ENCODE peak calls at places on chromosomes 16 and 17, in six cellular contexts. G is endothelial cell of umbilical vein, Q is heart left ventricle, T is esophagus squamous epithelium, P is adrenal gland, Y is uterus. J is an unnamed sample. For H3K36me3, the result is how much of the 10 kb centered on the place peaks cover.

GRCh38 chr16:3643095-3643730 is 11.3 kb upstream of the DNASE1 start:
- DNase-seq in T (no peak), Y (no peak), Q (no peak), G (no peak), P (no peak), J (no peak)

GRCh38 chr16:89318871-89319627 is 101.5 kb downstream of the ZNF778 start:
- DNase-seq in Y (no peak), Q (peak), P (no peak), G (no peak), T (no peak), J (no peak)

GRCh38 chr16:49825006-49825405 is 30.9 kb downstream of the ZNF423 start:
- DNase-seq in T (no peak), Q (no peak), G (peak), Y (no peak), P (no peak), J (no peak)

GRCh38 chr16:74623214-74623842 is 16.4 kb upstream of the GLG1 start:
- DNase-seq in Q (no peak), T (no peak), G (peak), P (no peak), Y (no peak), J (no peak)

GRCh38 chr17:6924121-6924676 is 71.7 kb upstream of the ALOX12 start:
- DNase-seq in Y (no peak), G (no peak), P (no peak), T (no peak), Q (no peak), J (no peak)

GRCh38 chr17:73091770-73092517 is 544 bp downstream of the SLC39A11 start:
- DNase-seq in T (no peak), G (peak), P (peak), Q (no peak), Y (peak), J (peak)

GRCh38 chr16:27400751-27401620 is 988 bp upstream of the IL21R start:
- DNase-seq in P (no peak), G (no peak), T (no peak), Y (no peak), Q (no peak), J (no peak)

GRCh38 chr17:58001461-58002124 is 5.5 kb downstream of the SRSF1 start:
- DNase-seq in T (no peak), Y (no peak), G (no peak), P (no peak), Q (no peak), J (no peak)

GRCh38 chr16:9092282-9092962 is 978 bp downstream of the HAPSTR1 start:
- DNase-seq in Y (peak), G (peak), T (no peak), P (peak), Q (peak), J (peak)

GRCh38 chr17:7215652-7216139 is 3.9 kb downstream of the DLG4 start:
- DNase-seq in T (no peak), Y (no peak), Q (no peak), G (no peak), P (peak), J (no peak)

GRCh38 chr17:79935197-79935844 is 96.1 kb upstream of the CBX4 start:
- DNase-seq in Y (no peak), G (no peak), T (no peak), P (no peak), Q (no peak), J (no peak)

GRCh38 chr16:28311913-28312312 is 19.6 kb downstream of the SBK1 start:
- DNase-seq in Q (no peak), T (no peak), Y (no peak), P (no peak), G (no peak), J (no peak)

GRCh38 chr17:30886187-30886586 is 19.9 kb downstream of the TEFM start:
- DNase-seq in T (no peak), Q (no peak), Y (no peak), P (no peak), G (no peak), J (no peak)

GRCh38 chr16:11101695-11102522 is 154.1 kb downstream of the SOCS1 start:
- DNase-seq in T (no peak), Y (no peak), Q (no peak), P (no peak), G (peak), J (no peak)

GRCh38 chr17:35892091-35892637 is 12.0 kb upstream of the CCL5 start:
- DNase-seq in G (no peak), P (peak), T (no peak), Y (no peak), Q (no peak), J (no peak)

GRCh38 chr16:50259334-50260205 is 6.8 kb upstream of the ADCY7 start:
- DNase-seq in P (peak), T (no peak), Q (peak), Y (no peak), G (no peak), J (no peak)

GRCh38 chr16:70253291-70254094 is 1.8 kb upstream of the EXOSC6 start:
- DNase-seq in Y (no peak), T (no peak), Q (no peak), G (peak), P (peak), J (no peak)

GRCh38 chr16:81532491-81533174 is 88.0 kb downstream of the CMIP start:
- DNase-seq in P (no peak), T (no peak), Y (no peak), G (no peak), Q (no peak), J (no peak)

GRCh38 chr16:22420606-22421135 is 46.3 kb upstream of the CDR2 start:
- DNase-seq in T (no peak), Q (no peak), G (no peak), Y (no peak), P (no peak), J (no peak)

GRCh38 chr16:23663918-23664317 is 14.8 kb upstream of the PLK1 start:
- DNase-seq in Q (no peak), P (no peak), G (no peak), Y (no peak), T (no peak), J (no peak)

GRCh38 chr17:29914819-29915537 is 15.1 kb downstream of the SSH2 start:
- DNase-seq in G (no peak), P (no peak), Q (no peak), Y (no peak), T (no peak), J (no peak)

GRCh38 chr16:77457046-77457445 is 22.2 kb upstream of the ADAMTS18 start:
- DNase-seq in P (no peak), T (no peak), G (peak), Y (no peak), Q (no peak), J (no peak)

GRCh38 chr16:22235839-22236745 is 30.0 kb downstream of the EEF2K start:
- DNase-seq in T (no peak), P (peak), Q (no peak), G (peak), Y (no peak), J (peak)

GRCh38 chr17:15479697-15480096 is 12.3 kb upstream of the CDRT4 start:
- DNase-seq in T (no peak), P (no peak), Q (no peak), G (peak), Y (no peak), J (no peak)

GRCh38 chr17:72342582-72343527 is 222.0 kb downstream of the SOX9 start:
- DNase-seq in T (no peak), Q (no peak), P (no peak), G (no peak), Y (peak), J (no peak)

GRCh38 chr16:70381604-70382342 is 35.1 kb downstream of the DDX19A start:
- DNase-seq in Q (no peak), T (no peak), P (no peak), G (no peak), Y (no peak), J (no peak)

GRCh38 chr16:58413359-58413758 is 21.1 kb downstream of the GINS3 start:
- DNase-seq in T (no peak), G (no peak), P (no peak), Y (no peak), Q (no peak), J (no peak)

GRCh38 chr17:56153215-56153614 is at the start of gene ANKFN1:
- DNase-seq in T (no peak), Y (no peak), P (no peak), G (no peak), Q (no peak), J (no peak)

GRCh38 chr16:3573146-3573815 is 3.9 kb downstream of the NLRC3 start:
- DNase-seq in P (no peak), G (no peak), Y (no peak), T (no peak), Q (no peak), J (no peak)

GRCh38 chr16:6926762-6927161 is 405.9 kb upstream of the RBFOX1 start:
- DNase-seq in Y (no peak), Q (no peak), T (no peak), P (no peak), G (no peak), J (no peak)

GRCh38 chr16:56525154-56525720 is 5.4 kb upstream of the BBS2 start:
- DNase-seq in G (no peak), P (no peak), Q (no peak), T (no peak), Y (no peak), J (no peak)

GRCh38 chr17:77723909-77724875 is 234.3 kb upstream of the TNRC6C start:
- DNase-seq in T (no peak), Q (no peak), Y (no peak), G (no peak), P (no peak), J (no peak)

GRCh38 chr16:3751878-3752277 is 34.6 kb upstream of the TRAP1 start:
- DNase-seq in T (no peak), Q (no peak), P (no peak), Y (no peak), G (no peak), J (no peak)

GRCh38 chr17:17870292-17870691 is 33.5 kb upstream of the SREBF1 start:
- DNase-seq in Q (no peak), G (no peak), Y (no peak), P (no peak), T (no peak), J (no peak)

GRCh38 chr17:17872468-17873345 is 35.9 kb upstream of the SREBF1 start:
- DNase-seq in Q (no peak), G (no peak), Y (no peak), T (no peak), P (no peak), J (no peak)

GRCh38 chr17:17871913-17872312 is 35.1 kb upstream of the SREBF1 start:
- DNase-seq in Y (no peak), G (no peak), T (no peak), P (no peak), Q (no peak), J (no peak)

GRCh38 chr17:17874478-17874877 is 37.7 kb upstream of the SREBF1 start:
- DNase-seq in Q (no peak), Y (no peak), P (peak), G (no peak), T (no peak), J (no peak)

DNA sequence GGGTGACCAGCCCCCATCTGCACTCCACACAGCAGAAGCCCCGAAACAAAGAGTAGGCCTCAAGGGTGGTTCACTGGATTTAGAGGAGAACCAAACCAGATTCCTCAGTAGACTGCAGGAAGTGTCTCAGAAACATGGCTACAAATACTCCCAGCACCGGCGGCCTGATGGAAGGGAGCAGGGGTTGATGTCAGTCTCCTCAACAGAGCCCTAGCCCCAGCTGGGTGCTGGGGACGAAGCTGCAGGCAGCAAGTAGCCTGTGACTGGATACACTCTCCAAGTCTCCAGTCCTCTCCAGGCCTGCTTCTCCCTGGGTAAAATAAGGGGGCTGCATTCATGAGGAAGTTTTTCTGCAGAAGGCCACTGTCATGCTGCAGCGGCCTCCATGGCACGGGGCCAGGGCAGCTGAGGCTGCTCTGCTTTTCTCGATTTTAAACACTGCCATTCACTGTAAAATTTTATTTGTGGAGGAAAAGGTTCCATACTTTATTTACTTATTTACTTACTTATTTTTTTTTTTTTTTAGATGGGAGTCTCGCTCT is 36.7 kb upstream of the SREBF1 start:
- DNase-seq in Q (no peak), P (no peak), Y (no peak), G (no peak), T (no peak), J (no peak)
- H3K36me3 ChIP-seq in Q (under half), P (under half), Y (under half), G (under half), T (under half), J (under half)

GRCh38 chr16:4948903-4949766 is 9.0 kb upstream of the SEC14L5 start:
- DNase-seq in Q (no peak), G (no peak), P (no peak), T (no peak), Y (no peak), J (no peak)

GRCh38 chr16:4947722-4948503 is 10.2 kb upstream of the SEC14L5 start:
- DNase-seq in Y (no peak), T (no peak), G (no peak), P (no peak), Q (no peak), J (no peak)

GRCh38 chr16:4946917-4947316 is 10.0 kb upstream of the PPL start:
- DNase-seq in Q (no peak), T (no peak), G (no peak), Y (no peak), P (no peak), J (no peak)

GRCh38 chr16:4944333-4945281 is 7.7 kb upstream of the PPL start:
- DNase-seq in P (peak), G (peak), Q (peak), Y (peak), T (no peak), J (peak)

DNA sequence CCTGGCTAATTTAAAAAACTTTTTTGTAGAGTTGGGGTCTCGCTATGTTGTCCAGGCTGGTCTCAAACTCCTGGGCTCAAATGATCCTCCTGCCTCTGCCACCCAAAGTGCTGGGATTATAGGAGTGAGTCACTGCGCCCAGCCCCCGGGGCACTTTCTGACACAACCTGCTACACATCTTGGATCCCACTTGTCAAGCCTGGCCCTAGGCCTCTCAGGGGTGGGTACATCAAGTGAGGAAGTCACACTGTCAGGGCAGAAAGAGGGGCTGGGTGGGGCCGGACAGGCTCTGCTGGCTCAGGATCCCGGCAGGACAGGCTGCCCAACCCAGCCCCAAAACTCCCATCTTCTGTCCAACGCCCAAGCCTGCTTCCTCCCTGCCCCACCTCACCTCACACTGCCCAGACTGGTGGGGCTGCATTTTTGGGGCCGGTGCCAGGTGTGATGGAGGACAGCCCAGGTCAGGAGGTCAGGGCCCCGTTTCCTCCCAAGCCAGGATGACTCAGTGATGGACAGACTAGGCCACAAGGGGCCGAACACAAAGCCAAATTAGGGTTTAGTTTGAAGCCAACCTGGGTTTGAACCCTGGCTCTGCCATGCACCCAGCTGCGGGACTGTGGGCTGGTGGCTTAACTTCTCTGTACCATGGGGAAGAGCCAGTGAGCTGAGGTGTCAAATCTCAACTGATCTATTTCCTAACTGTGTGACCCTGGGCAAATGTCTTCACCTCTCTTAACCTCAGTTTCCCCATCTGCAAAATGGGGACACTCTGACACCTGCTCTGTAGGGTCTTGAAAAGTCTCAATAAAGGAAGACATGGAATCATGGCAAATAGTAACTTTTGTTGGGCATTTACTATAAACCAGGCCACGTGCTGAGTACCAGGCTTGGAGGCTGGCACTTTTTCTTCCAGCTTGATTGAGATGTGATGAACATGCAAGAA is 8.9 kb upstream of the PPL start:
- DNase-seq in Y (peak), Q (no peak), G (no peak), T (no peak), P (peak), J (peak)
- H3K4me3 ChIP-seq in Y (no peak), Q (no peak), G (no peak), T (no peak), P (no peak), J (no peak)

GRCh38 chr16:53504161-53504663 is 1.2 kb upstream of the AKTIP start:
- DNase-seq in Y (peak), G (peak), P (peak), T (no peak), Q (peak), J (peak)
- TF ChIP-seq POLR2A in Y (no peak), G (no peak), P (no peak), T (no peak), Q (no peak), J (no peak)

GRCh38 chr17:82582709-82583108 is 63.2 kb downstream of the FOXK2 start:
- DNase-seq in G (no peak), T (no peak), P (no peak), Y (no peak), Q (no peak), J (no peak)
- H3K36me3 ChIP-seq in G (under half), T (under half), P (under half), Y (under half), Q (under half), J (under half)

GRCh38 chr17:40101367-40102210 is 1.2 kb upstream of the NR1D1 start:
- DNase-seq in P (no peak), Q (no peak), T (no peak), Y (no peak), G (no peak), J (no peak)
- H3K4me3 ChIP-seq in P (no peak), Q (no peak), T (no peak), Y (no peak), G (no peak), J (no peak)

GRCh38 chr17:40028595-40028994 is 13.4 kb downstream of the CSF3 start:
- DNase-seq in T (no peak), P (no peak), Y (no peak), Q (peak), G (no peak), J (no peak)
- TF ChIP-seq POLR2A in T (no peak), P (no peak), Y (no peak), Q (no peak), G (no peak), J (no peak)

DNA sequence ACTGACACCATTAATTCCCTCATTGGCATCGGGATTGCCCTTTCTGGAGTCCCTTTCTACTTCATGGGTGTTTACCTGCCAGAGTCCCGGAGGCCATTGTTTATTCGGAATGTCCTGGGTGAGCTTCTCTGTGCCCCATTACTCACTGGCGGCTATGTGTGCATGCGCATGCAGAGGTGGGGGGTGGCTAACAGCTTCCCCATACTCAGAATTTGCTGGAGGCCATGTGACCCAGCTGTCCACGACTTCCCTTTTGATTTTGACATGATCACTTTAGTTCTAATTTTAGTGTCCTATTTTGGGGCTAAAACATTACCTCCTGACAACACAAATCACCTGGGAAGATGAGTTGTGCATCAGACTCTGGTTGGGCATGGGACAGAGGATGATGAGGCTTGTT is 14.1 kb downstream of the SLC7A6OS start:
- DNase-seq in Q (no peak), G (no peak), P (no peak), T (no peak), Y (no peak), J (no peak)
- H3K36me3 ChIP-seq in Q (under half), G (under half), P (half or more), T (under half), Y (under half), J (under half)

DNA sequence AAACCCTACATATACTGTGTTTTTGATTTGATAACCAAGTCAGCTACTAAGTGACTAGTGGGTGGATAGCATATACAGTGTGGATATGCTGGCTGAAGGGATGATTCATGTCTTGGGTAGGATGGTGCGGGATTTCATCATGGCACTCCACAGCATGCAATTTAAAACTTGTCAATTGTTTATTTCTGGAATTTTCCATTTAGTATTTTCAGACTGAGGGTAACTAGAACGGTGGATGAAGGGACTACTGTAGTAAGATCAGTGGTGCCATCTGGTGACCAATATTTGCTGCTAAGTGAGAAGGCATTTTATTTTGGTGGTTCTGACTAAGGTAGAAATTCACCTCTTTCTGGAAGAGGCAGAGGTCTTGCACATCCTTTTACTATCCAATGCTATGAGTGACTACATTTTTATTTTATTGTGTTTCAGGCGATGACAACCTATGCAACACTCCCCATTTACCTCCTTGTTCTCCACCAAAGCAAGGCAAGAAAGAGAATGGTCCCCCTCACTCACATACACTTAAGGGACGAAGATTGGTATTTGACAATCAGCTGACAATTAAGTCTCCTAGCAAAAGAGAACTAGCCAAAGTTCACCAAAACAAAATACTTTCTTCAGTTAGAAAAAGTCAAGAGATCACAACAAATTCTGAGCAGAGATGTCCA is 3.1 kb downstream of the CDC6 start:
- DNase-seq in T (no peak), Q (no peak), P (peak), Y (peak), G (peak), J (peak)
- H3K4me3 ChIP-seq in T (no peak), Q (no peak), P (no peak), Y (no peak), G (no peak), J (no peak)